ENCODE peak calls at places on chromosomes 4 and X, in six cellular contexts. W, S, I, Q, H and E are unnamed samples.

GRCh38 chr4:14333616-14334015 is 668.7 kb upstream of the CPEB2 start:
- DNase-seq in W (no peak), S (no peak), I (no peak), Q (no peak), H (no peak), E (no peak)

GRCh38 chr4:25654031-25654970 is 1.4 kb upstream of the SLC34A2 start:
- DNase-seq in W (no peak), S (no peak), I (no peak), Q (no peak), H (no peak), E (no peak)

GRCh38 chrX:120224388-120224787 is 26.2 kb upstream of the ZBTB33 start:
- DNase-seq in W (no peak), S (no peak), I (no peak), Q (no peak), H (no peak), E (no peak)

GRCh38 chr4:1038948-1039492 is 27.6 kb downstream of the FGFRL1 start:
- DNase-seq in W (no peak), S (no peak), I (no peak), Q (no peak), H (no peak), E (no peak)

GRCh38 chr4:25928320-25928955 is 14.4 kb downstream of the SMIM20 start:
- DNase-seq in W (no peak), S (no peak), I (no peak), Q (no peak), H (no peak), E (no peak)

GRCh38 chrX:69961365-69962072 is 88.2 kb downstream of the AWAT2 start:
- DNase-seq in W (no peak), S (no peak), I (no peak), Q (no peak), H (no peak), E (no peak)

GRCh38 chr4:9924750-9925149 is 96.5 kb downstream of the SLC2A9 start:
- DNase-seq in W (no peak), S (no peak), I (no peak), Q (no peak), H (no peak), E (no peak)

GRCh38 chrX:21355831-21356230 is 18.4 kb upstream of the CNKSR2 start:
- DNase-seq in W (no peak), S (no peak), I (no peak), Q (no peak), H (no peak), E (no peak)

GRCh38 chr4:152936446-152937279 is 540 bp downstream of the FHDC1 start:
- DNase-seq in W (no peak), S (peak; percentile 30), I (no peak), Q (no peak), H (no peak), E (peak; percentile 54)

GRCh38 chr4:82124365-82124764 is 249.4 kb downstream of the HNRNPD start:
- DNase-seq in W (no peak), S (peak; percentile 6), I (no peak), Q (no peak), H (no peak), E (no peak)

GRCh38 chrX:150575415-150575814 is 7.0 kb downstream of the MTM1 start:
- DNase-seq in W (no peak), S (no peak), I (no peak), Q (no peak), H (no peak), E (no peak)

GRCh38 chr4:88971536-88971935 is 85.4 kb downstream of the FAM13A start:
- DNase-seq in W (no peak), S (no peak), I (no peak), Q (no peak), H (no peak), E (no peak)

GRCh38 chrX:4253092-4253491 is 539.6 kb upstream of the PRKX start:
- DNase-seq in W (no peak), S (no peak), I (no peak), Q (no peak), H (no peak), E (no peak)

GRCh38 chr4:16171831-16172230 is 54.4 kb downstream of the TAPT1 start:
- DNase-seq in W (no peak), S (no peak), I (no peak), Q (no peak), H (no peak), E (no peak)

GRCh38 chr4:144754562-144755410 is 108.8 kb downstream of the HHIP start:
- DNase-seq in W (peak; percentile 14), S (no peak), I (no peak), Q (no peak), H (no peak), E (no peak)

GRCh38 chr4:86536166-86536565 is 57.9 kb upstream of the PTPN13 start:
- DNase-seq in W (no peak), S (no peak), I (no peak), Q (no peak), H (no peak), E (no peak)

GRCh38 chr4:106333186-106333585 is 16.8 kb downstream of the AIMP1 start:
- DNase-seq in W (no peak), S (no peak), I (no peak), Q (no peak), H (no peak), E (no peak)

GRCh38 chrX:100685284-100685996 is 41.4 kb downstream of the SRPX2 start:
- DNase-seq in W (peak; percentile 47), S (peak; percentile 67), I (peak; percentile 37), Q (no peak), H (peak; percentile 4), E (peak; percentile 73)

GRCh38 chr4:186368291-186368690 is 102.3 kb downstream of the F11 start:
- DNase-seq in W (no peak), S (no peak), I (no peak), Q (no peak), H (no peak), E (no peak)

GRCh38 chr4:186485621-186486062 is 69.7 kb downstream of the MTNR1A start:
- DNase-seq in W (no peak), S (peak; percentile 36), I (no peak), Q (no peak), H (peak; percentile 34), E (no peak)

GRCh38 chr4:7518871-7519637 is 84.3 kb upstream of the PSAPL1 start:
- DNase-seq in W (no peak), S (no peak), I (no peak), Q (no peak), H (no peak), E (no peak)

GRCh38 chrX:13688384-13688771 is 550 bp upstream of the RAB9A start:
- DNase-seq in W (no peak), S (no peak), I (no peak), Q (no peak), H (no peak), E (no peak)

GRCh38 chrX:16711219-16712115 is 1.0 kb downstream of the CTPS2 start:
- DNase-seq in W (no peak), S (peak; percentile 25), I (no peak), Q (no peak), H (no peak), E (no peak)

GRCh38 chr4:180617203-180617602 is 1626.0 kb upstream of the TENM3 start:
- DNase-seq in W (no peak), S (no peak), I (no peak), Q (no peak), H (no peak), E (no peak)

GRCh38 chr4:22991576-22991975 is 298.8 kb downstream of the GBA3 start:
- DNase-seq in W (no peak), S (no peak), I (no peak), Q (no peak), H (no peak), E (no peak)

GRCh38 chr4:73593631-73594241 is 26.5 kb downstream of the RASSF6 start:
- DNase-seq in W (no peak), S (peak; percentile 15), I (no peak), Q (no peak), H (no peak), E (no peak)

GRCh38 chr4:2663275-2663674 is 92.9 kb downstream of the TNIP2 start:
- DNase-seq in W (no peak), S (no peak), I (no peak), Q (no peak), H (no peak), E (no peak)

GRCh38 chr4:75633846-75634245 is 3.5 kb upstream of the CDKL2 start:
- DNase-seq in W (no peak), S (no peak), I (no peak), Q (no peak), H (no peak), E (no peak)

GRCh38 chr4:76590847-76591281 is 155.8 kb downstream of the SHROOM3 start:
- DNase-seq in W (peak; percentile 53), S (no peak), I (no peak), Q (no peak), H (no peak), E (no peak)

GRCh38 chr4:164536829-164537228 is 217.1 kb upstream of the SMIM31 start:
- DNase-seq in W (peak; percentile 52), S (no peak), I (no peak), Q (no peak), H (no peak), E (no peak)

GRCh38 chr4:151652841-151653547 is 107.8 kb downstream of the GATB start:
- DNase-seq in W (peak; percentile 87), S (no peak), I (no peak), Q (peak; percentile 63), H (no peak), E (no peak)

GRCh38 chr4:121749225-121749624 is 15.7 kb downstream of the SMIM43 start:
- DNase-seq in W (no peak), S (no peak), I (no peak), Q (no peak), H (no peak), E (no peak)

GRCh38 chr4:4248885-4249203 is 821 bp upstream of the TMEM128 start:
- DNase-seq in W (no peak), S (no peak), I (no peak), Q (no peak), H (no peak), E (no peak)

GRCh38 chrX:132023896-132024386 is 839 bp downstream of the STK26 start:
- DNase-seq in W (no peak), S (peak; percentile 19), I (no peak), Q (no peak), H (no peak), E (no peak)

GRCh38 chr4:184695178-184695896 is 38.6 kb downstream of the CENPU start:
- DNase-seq in W (no peak), S (no peak), I (no peak), Q (no peak), H (no peak), E (no peak)

GRCh38 chr4:121765941-121766538 is 1.1 kb upstream of the SMIM43 start:
- DNase-seq in W (no peak), S (no peak), I (no peak), Q (no peak), H (no peak), E (no peak)

GRCh38 chr4:168183717-168184571 is 91.6 kb downstream of the ANXA10 start:
- DNase-seq in W (peak; percentile 4), S (no peak), I (no peak), Q (no peak), H (no peak), E (no peak)